ENCODE peak calls at places on chromosomes 4 and X, in seven cellular contexts. O is right lobe of liver; I is tibial nerve; F is astrocyte of the spinal cord; J is CD8-positive, alpha-beta memory T cell; W is ascending aorta; K is body of pancreas. S is an unnamed sample.

GRCh38 chr4:7642764-7643495 is 208.2 kb upstream of the PSAPL1 start:
- DNase-seq in O (no peak), I (no peak), F (no peak), J (no peak), W (no peak), K (no peak), S (no peak)

GRCh38 chr4:105088110-105088879 is 58.4 kb upstream of the TET2 start:
- DNase-seq in O (no peak), I (peak), F (peak), J (no peak), W (no peak), K (no peak), S (no peak)

GRCh38 chr4:138090145-138090917 is 151.8 kb downstream of the SLC7A11 start:
- DNase-seq in O (no peak), I (peak), F (peak), J (no peak), W (no peak), K (peak), S (peak)

GRCh38 chrX:10165580-10166247 is 8.9 kb downstream of the CLCN4 start:
- DNase-seq in O (no peak), I (no peak), F (no peak), J (no peak), W (no peak), K (no peak), S (no peak)

GRCh38 chrX:30620125-30620524 is 33.1 kb upstream of the GK start:
- DNase-seq in O (no peak), I (no peak), F (no peak), J (no peak), W (no peak), K (no peak), S (no peak)

GRCh38 chr4:113008726-113009125 is 40.7 kb upstream of the ANK2 start:
- DNase-seq in O (no peak), I (no peak), F (no peak), J (no peak), W (no peak), K (no peak), S (no peak)

GRCh38 chr4:143352720-143353119 is 16.0 kb downstream of the GAB1 start:
- DNase-seq in O (no peak), I (no peak), F (no peak), J (no peak), W (no peak), K (no peak), S (no peak)

GRCh38 chr4:89894654-89895652 is at the start of gene MMRN1:
- DNase-seq in O (no peak), I (no peak), F (no peak), J (no peak), W (no peak), K (no peak), S (no peak)

GRCh38 chr4:118265312-118266144 is 87.3 kb downstream of the PRSS12 start:
- DNase-seq in O (peak), I (no peak), F (no peak), J (peak), W (no peak), K (peak), S (no peak)

GRCh38 chr4:1012031-1012739 is 759 bp downstream of the FGFRL1 start:
- DNase-seq in O (peak), I (no peak), F (peak), J (peak), W (no peak), K (peak), S (no peak)

GRCh38 chr4:110754726-110755125 is 131.8 kb upstream of the PITX2 start:
- DNase-seq in O (no peak), I (no peak), F (no peak), J (no peak), W (no peak), K (no peak), S (no peak)

GRCh38 chr4:119040711-119041185 is 94.9 kb upstream of the MYOZ2 start:
- DNase-seq in O (no peak), I (peak), F (peak), J (no peak), W (no peak), K (no peak), S (no peak)

GRCh38 chrX:39946822-39947221 is 150.9 kb downstream of the BCOR start:
- DNase-seq in O (no peak), I (no peak), F (peak), J (no peak), W (no peak), K (no peak), S (no peak)

GRCh38 chrX:1389181-1389992 is 2.5 kb downstream of the SLC25A6 start:
- DNase-seq in O (no peak), I (no peak), F (no peak), J (no peak), W (no peak), K (no peak), S (no peak)

GRCh38 chr4:68904786-68905185 is 46.8 kb downstream of the UGT2A3 start:
- DNase-seq in O (no peak), I (no peak), F (no peak), J (no peak), W (no peak), K (peak), S (peak)

GRCh38 chr4:57061395-57061794 is 48.8 kb downstream of the IGFBP7 start:
- DNase-seq in O (no peak), I (no peak), F (no peak), J (no peak), W (no peak), K (no peak), S (no peak)

GRCh38 chr4:8727131-8727530 is 134.6 kb downstream of the CPZ start:
- DNase-seq in O (peak), I (no peak), F (no peak), J (no peak), W (no peak), K (no peak), S (no peak)

GRCh38 chr4:94577136-94577535 is 125.4 kb downstream of the PDLIM5 start:
- DNase-seq in O (no peak), I (peak), F (peak), J (no peak), W (no peak), K (peak), S (no peak)

GRCh38 chr4:85747871-85748491 is 273.0 kb downstream of the ARHGAP24 start:
- DNase-seq in O (no peak), I (peak), F (peak), J (no peak), W (no peak), K (peak), S (peak)

GRCh38 chrX:30593435-30594200 is 16.1 kb upstream of the TASL start:
- DNase-seq in O (peak), I (no peak), F (no peak), J (no peak), W (no peak), K (peak), S (no peak)

GRCh38 chrX:72349190-72349589 is 43.5 kb upstream of the CITED1 start:
- DNase-seq in O (no peak), I (no peak), F (no peak), J (no peak), W (no peak), K (no peak), S (no peak)

GRCh38 chr4:142402925-142403324 is 443.2 kb downstream of the INPP4B start:
- DNase-seq in O (no peak), I (peak), F (no peak), J (no peak), W (no peak), K (no peak), S (no peak)

GRCh38 chr4:188941524-188942109 is 802.4 kb downstream of the TRIML1 start:
- DNase-seq in O (no peak), I (no peak), F (peak), J (no peak), W (no peak), K (no peak), S (no peak)

GRCh38 chr4:114076865-114077264 is 97.4 kb upstream of the ARSJ start:
- DNase-seq in O (no peak), I (no peak), F (no peak), J (no peak), W (no peak), K (no peak), S (no peak)

GRCh38 chr4:74293558-74293957 is 14.7 kb upstream of the EPGN start:
- DNase-seq in O (no peak), I (no peak), F (no peak), J (no peak), W (no peak), K (no peak), S (no peak)

GRCh38 chrX:100316987-100317386 is 93.1 kb downstream of the PCDH19 start:
- DNase-seq in O (no peak), I (no peak), F (peak), J (no peak), W (no peak), K (no peak), S (no peak)

GRCh38 chr4:106096454-106096853 is 201.2 kb downstream of the NPNT start:
- DNase-seq in O (no peak), I (no peak), F (no peak), J (no peak), W (no peak), K (no peak), S (no peak)

GRCh38 chrX:96027363-96027894 is 657.2 kb upstream of the DIAPH2 start:
- DNase-seq in O (no peak), I (no peak), F (no peak), J (no peak), W (no peak), K (no peak), S (no peak)

GRCh38 chr4:63787326-63787725 is 621.9 kb downstream of the TECRL start:
- DNase-seq in O (no peak), I (no peak), F (no peak), J (no peak), W (no peak), K (no peak), S (no peak)

GRCh38 chrX:38717871-38718270 is 83.4 kb upstream of the MID1IP1 start:
- DNase-seq in O (no peak), I (no peak), F (peak), J (no peak), W (no peak), K (no peak), S (no peak)

GRCh38 chr4:120066182-120066524 is 495 bp downstream of the MAD2L1 start:
- DNase-seq in O (no peak), I (no peak), F (no peak), J (peak), W (no peak), K (no peak), S (no peak)

GRCh38 chr4:77819409-77819835 is 254 bp upstream of the CNOT6L start:
- DNase-seq in O (peak), I (no peak), F (peak), J (no peak), W (no peak), K (no peak), S (no peak)

GRCh38 chr4:130712038-130712437 is 1616.1 kb downstream of the C4orf33 start:
- DNase-seq in O (no peak), I (no peak), F (peak), J (no peak), W (no peak), K (no peak), S (no peak)

DNA sequence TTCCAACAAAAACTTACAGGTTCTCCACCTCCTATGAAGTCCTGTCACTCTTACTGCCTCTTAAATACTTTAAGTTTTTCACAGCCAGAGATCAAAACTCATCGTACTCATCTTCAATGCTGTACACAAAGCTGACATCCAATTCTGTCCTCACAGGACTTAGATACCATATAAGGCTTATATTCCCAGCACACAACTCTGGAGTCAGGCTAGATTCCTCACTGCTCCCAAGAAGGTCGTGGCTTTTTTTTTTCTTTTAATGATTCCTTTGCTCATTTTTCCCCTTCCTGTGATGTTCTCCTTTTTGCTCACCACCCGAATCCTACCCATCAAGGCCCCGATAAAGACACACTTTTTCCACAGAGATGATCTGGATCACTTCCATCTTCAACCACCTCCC is 914 bp downstream of the TRAPPC2 start:
- DNase-seq in O (no peak), I (no peak), F (no peak), J (no peak), W (no peak), K (no peak), S (no peak)
- H3K4me3 ChIP-seq in O (peak), I (peak), F (peak), J (peak), W (peak), K (peak), S (peak)

GRCh38 chr4:153788064-153788418 is 842 bp downstream of the SFRP2 start:
- DNase-seq in O (peak), I (no peak), F (no peak), J (no peak), W (no peak), K (no peak), S (no peak)

GRCh38 chr4:153789741-153790651 is 1.1 kb upstream of the SFRP2 start:
- DNase-seq in O (no peak), I (peak), F (no peak), J (no peak), W (no peak), K (no peak), S (no peak)

GRCh38 chr4:153787156-153787555 is 1.7 kb downstream of the SFRP2 start:
- DNase-seq in O (no peak), I (no peak), F (no peak), J (no peak), W (no peak), K (no peak), S (no peak)

GRCh38 chr4:153790962-153791551 is 2.2 kb upstream of the SFRP2 start:
- DNase-seq in O (peak), I (peak), F (no peak), J (no peak), W (no peak), K (peak), S (no peak)

GRCh38 chr4:153788419-153789276 is at the start of gene SFRP2:
- DNase-seq in O (peak), I (no peak), F (no peak), J (no peak), W (no peak), K (peak), S (no peak)
- H3K4me3 ChIP-seq in O (no peak), I (peak), F (no peak), J (no peak), W (peak), K (no peak), S (no peak)

GRCh38 chr4:2788532-2789103 is 4.3 kb upstream of the SH3BP2 start:
- DNase-seq in O (peak), I (no peak), F (no peak), J (no peak), W (no peak), K (peak), S (no peak)

GRCh38 chr4:2788101-2788500 is 4.8 kb upstream of the SH3BP2 start:
- DNase-seq in O (no peak), I (no peak), F (no peak), J (no peak), W (no peak), K (no peak), S (no peak)

GRCh38 chr4:2786152-2786671 is 6.7 kb upstream of the SH3BP2 start:
- DNase-seq in O (no peak), I (no peak), F (no peak), J (peak), W (no peak), K (no peak), S (no peak)

GRCh38 chr4:2786794-2787229 is 6.1 kb upstream of the SH3BP2 start:
- DNase-seq in O (no peak), I (no peak), F (no peak), J (no peak), W (no peak), K (no peak), S (no peak)

GRCh38 chr4:2787230-2788100 is 5.4 kb upstream of the SH3BP2 start:
- DNase-seq in O (peak), I (no peak), F (no peak), J (peak), W (no peak), K (no peak), S (no peak)
- H3K4me3 ChIP-seq in O (no peak), I (no peak), F (no peak), J (peak), W (no peak), K (no peak), S (no peak)

GRCh38 chrX:150529587-150529986 is 38.8 kb upstream of the MTM1 start:
- DNase-seq in O (no peak), I (no peak), F (no peak), J (no peak), W (no peak), K (no peak), S (no peak)

GRCh38 chrX:150522494-150522893 is 45.9 kb upstream of the MTM1 start:
- DNase-seq in O (no peak), I (no peak), F (no peak), J (no peak), W (no peak), K (no peak), S (no peak)

GRCh38 chrX:150526692-150527091 is 41.7 kb upstream of the MTM1 start:
- DNase-seq in O (no peak), I (no peak), F (no peak), J (no peak), W (no peak), K (no peak), S (no peak)

GRCh38 chrX:150527108-150527507 is 41.3 kb upstream of the MTM1 start:
- DNase-seq in O (no peak), I (no peak), F (no peak), J (no peak), W (no peak), K (no peak), S (no peak)

GRCh38 chrX:150525061-150525919 is 43.1 kb upstream of the MTM1 start:
- DNase-seq in O (no peak), I (no peak), F (no peak), J (no peak), W (no peak), K (peak), S (no peak)
- H3K4me3 ChIP-seq in O (no peak), I (no peak), F (no peak), J (no peak), W (no peak), K (no peak), S (no peak)